ENCODE peak calls at places on chromosomes 6 and 20, in six cellular contexts. N, Y, J, W, M and A are unnamed samples.

GRCh38 chr6:32843321-32843978 is 397 bp downstream of the PSMB8 start:
- DNase-seq in M (peak; percentile 27), Y (peak; percentile 17), N (no peak), J (peak; percentile 20), W (no peak), A (peak; percentile 84)

GRCh38 chr20:34500823-34501222 is 15.4 kb upstream of the DYNLRB1 start:
- DNase-seq in N (no peak), J (no peak), W (no peak), M (no peak), Y (no peak), A (no peak)

GRCh38 chr6:37123957-37124729 is 45.8 kb upstream of the PIM1 start:
- DNase-seq in J (no peak), N (no peak), W (no peak), Y (no peak), M (no peak), A (no peak)

GRCh38 chr20:59568509-59569024 is 35.8 kb upstream of the PHACTR3 start:
- DNase-seq in M (no peak), J (no peak), Y (no peak), W (no peak), N (no peak), A (peak; percentile 70)

GRCh38 chr20:16241911-16242310 is 331.3 kb downstream of the KIF16B start:
- DNase-seq in J (no peak), M (no peak), N (no peak), Y (no peak), W (peak; percentile 68), A (no peak)

GRCh38 chr20:57514273-57514751 is 10.6 kb downstream of the CTCFL start:
- DNase-seq in N (peak; percentile 29), M (peak; percentile 45), J (peak; percentile 79), Y (peak; percentile 61), W (peak; percentile 88), A (no peak)

GRCh38 chr6:42334870-42335269 is 116.9 kb downstream of the TRERF1 start:
- DNase-seq in J (no peak), W (no peak), Y (no peak), N (no peak), M (no peak), A (no peak)

GRCh38 chr20:25341716-25342680 is 48.6 kb downstream of the ABHD12 start:
- DNase-seq in Y (no peak), W (peak; percentile 22), M (no peak), J (no peak), N (no peak), A (no peak)

GRCh38 chr20:53322651-53323050 is 271.0 kb downstream of the ZNF217 start:
- DNase-seq in M (no peak), N (no peak), W (no peak), Y (no peak), J (no peak), A (no peak)

GRCh38 chr6:136956590-136957573 is 34.8 kb downstream of the SLC35D3 start:
- DNase-seq in N (no peak), M (no peak), W (no peak), J (no peak), Y (no peak), A (no peak)

GRCh38 chr6:159085396-159085895 is 40.7 kb upstream of the TAGAP start:
- DNase-seq in N (no peak), Y (no peak), J (no peak), W (no peak), M (no peak), A (no peak)

GRCh38 chr6:158110986-158111385 is 57.1 kb downstream of the SERAC1 start:
- DNase-seq in J (no peak), Y (no peak), N (no peak), M (no peak), W (no peak), A (no peak)

GRCh38 chr20:2767768-2768631 is 32.4 kb downstream of the CPXM1 start:
- DNase-seq in M (no peak), W (peak; percentile 94), N (no peak), J (no peak), Y (no peak), A (no peak)

GRCh38 chr6:72955666-72956065 is 269.6 kb downstream of the KHDC1L start:
- DNase-seq in Y (no peak), M (no peak), W (no peak), N (no peak), J (no peak), A (no peak)

GRCh38 chr6:24935323-24935722 is 437 bp downstream of the RIPOR2 start:
- DNase-seq in N (no peak), Y (no peak), M (no peak), J (no peak), W (peak; percentile 19), A (no peak)

GRCh38 chr6:24932832-24933231 is 2.9 kb downstream of the RIPOR2 start:
- DNase-seq in J (no peak), W (no peak), N (no peak), M (no peak), Y (no peak), A (no peak)

GRCh38 chr6:24933266-24933665 is 2.5 kb downstream of the RIPOR2 start:
- DNase-seq in M (no peak), Y (no peak), W (no peak), N (no peak), J (no peak), A (no peak)

GRCh38 chr6:24935753-24936152 is at the start of gene RIPOR2:
- DNase-seq in Y (no peak), J (peak; percentile 47), W (no peak), M (no peak), N (peak; percentile 83), A (no peak)

DNA sequence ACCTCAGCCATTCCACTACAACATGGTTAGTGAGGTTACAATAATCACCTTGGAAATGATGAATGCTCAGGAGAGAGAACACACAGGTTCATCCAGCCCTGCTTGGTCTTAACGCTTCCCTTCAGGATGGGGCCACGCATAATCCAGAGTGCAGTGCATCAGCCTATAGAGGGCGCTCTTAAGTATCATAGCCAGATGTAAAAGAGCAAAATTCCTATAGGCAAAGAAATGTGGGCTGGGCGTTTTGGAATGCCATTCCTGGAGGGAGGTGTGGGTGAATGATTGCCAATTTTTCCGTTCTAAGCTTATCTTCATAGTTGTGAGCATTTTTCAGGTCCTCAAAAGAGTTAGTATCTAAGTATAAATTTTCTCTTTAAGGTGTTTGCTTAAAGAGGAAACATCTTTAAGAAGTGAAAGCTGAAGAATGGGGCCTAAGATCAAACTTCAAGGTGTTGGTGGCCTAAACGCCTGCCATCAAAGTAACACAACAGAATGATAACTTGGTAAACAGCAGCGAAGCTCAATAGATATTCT is 1.8 kb downstream of the RIPOR2 start:
- DNase-seq in N (peak; percentile 75), W (peak; percentile 53), M (no peak), J (peak; percentile 33), Y (no peak), A (no peak)
- H3K4me1 ChIP-seq in N (peaks cover 12% of the 10 kb centered on the region), W (peaks cover 16% of the 10 kb centered on the region), M (peaks cover 29% of the 10 kb centered on the region), J (peaks cover 10% of the 10 kb centered on the region), Y (peaks cover 10% of the 10 kb centered on the region), A (peaks cover 22% of the 10 kb centered on the region)

DNA sequence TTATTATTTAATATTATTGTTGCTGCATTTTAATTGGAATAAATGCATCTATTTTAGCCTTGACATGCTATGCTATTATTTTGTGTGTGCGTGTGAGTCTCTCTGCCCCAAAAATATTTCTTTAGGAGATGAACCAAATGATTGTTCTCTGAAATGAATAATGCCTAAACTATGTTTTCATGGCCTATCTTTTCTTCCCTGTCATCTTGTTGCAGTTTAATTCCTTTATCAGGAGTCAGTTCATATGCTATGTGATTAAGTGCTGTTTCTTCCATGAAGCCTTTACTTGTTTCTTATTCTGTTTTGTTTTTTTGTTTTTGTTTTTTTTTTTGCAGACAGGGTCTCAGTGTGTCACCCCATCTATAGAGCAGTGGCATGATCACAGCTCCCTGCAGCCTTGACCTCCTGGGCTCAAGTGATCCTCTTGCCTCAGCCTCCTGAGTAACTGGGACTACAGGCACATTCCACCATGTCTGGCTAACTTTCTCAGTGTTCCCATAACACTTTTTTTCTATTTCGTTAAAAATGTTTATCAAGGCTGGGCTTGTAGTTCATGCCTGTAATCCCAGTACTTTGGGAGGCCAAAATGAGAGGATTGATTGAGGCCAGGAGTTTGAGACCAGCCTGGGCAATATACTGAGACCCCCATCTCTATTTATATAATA is 25.7 kb downstream of the TPX2 start:
- DNase-seq in N (no peak), Y (no peak), M (no peak), J (no peak), W (no peak), A (no peak)
- TF ChIP-seq CTCF in N (no peak), Y (no peak), M (no peak), J (no peak), W (no peak), A (no peak)

DNA sequence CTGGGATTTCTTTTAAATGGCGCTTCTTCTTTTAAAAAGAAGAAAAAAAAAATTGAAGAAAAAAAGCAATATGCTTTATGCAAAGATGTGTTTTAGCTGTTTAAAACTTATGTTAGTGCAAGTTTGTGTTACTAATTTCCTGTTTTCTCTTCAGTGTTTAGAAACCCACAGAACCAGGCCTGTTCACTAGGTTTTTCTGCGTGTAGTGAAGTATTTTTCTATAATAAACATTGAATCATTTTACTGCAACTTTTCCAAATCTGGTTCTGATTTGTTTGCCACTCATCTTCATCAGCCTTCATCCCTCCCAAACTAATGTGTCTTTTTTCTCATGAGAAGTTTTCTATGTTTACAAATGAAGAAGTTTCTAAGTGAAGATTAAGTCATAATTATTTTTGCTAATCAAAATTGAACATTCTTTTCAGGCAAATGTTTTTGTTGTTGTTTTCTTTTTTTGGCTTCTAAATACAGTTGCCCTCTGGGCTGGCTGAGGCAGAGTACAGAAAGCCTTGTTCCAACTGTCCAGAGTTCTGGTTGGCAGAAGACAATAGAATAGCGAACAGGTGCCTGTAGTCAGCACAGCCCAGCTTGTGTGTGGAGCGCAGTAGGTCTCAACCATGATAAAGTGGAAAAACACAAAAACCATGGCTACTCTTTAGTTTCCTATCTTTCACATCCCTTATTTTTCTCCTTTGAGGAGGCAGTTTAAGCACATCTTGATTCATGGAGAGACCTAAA is 14.5 kb downstream of the ZNF76 start:
- DNase-seq in J (no peak), N (no peak), M (no peak), W (no peak), Y (no peak), A (no peak)
- H3K27ac ChIP-seq in J (no peak overlapping the region), N (no peak overlapping the region), M (peak overlapping the region; percentile 42), W (no peak overlapping the region), Y (no peak overlapping the region), A (no peak overlapping the region)

DNA sequence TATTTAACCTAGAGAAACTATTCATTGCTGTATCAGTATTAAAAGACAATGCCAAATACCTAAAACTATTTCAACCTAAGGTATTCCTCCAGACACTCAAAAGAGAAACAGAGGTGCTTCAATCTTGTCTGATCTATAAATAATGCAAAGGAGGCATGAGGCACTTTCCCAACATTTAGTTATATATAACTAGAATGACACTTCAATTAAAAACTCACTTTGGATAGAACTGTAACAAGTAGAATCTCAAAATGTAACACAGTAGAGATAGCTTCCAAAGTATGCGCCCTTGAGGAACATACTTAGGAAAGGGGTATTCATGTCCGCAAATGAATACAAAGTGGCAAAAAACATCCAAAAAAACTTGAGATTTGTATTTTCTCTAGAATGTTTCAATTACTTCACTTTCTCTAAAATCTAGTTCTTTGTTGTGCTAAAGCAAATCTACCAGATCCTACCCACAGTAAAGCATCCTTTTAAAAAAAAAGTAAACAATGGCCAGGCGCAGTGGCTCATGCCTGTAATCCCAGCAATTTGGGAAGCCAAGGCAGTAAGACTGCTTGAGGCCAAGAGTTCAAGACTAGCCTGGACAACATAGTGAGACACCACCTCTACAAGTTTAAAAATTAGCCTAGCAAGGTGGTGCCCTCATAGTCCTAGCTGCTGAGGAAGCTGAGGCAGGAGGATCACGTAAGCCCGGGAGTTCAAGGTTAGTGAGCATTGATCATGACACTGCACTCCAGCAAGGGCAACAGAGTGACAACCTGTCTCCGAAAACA is 10.3 kb downstream of the SYNCRIP start:
- DNase-seq in N (no peak), W (no peak), J (no peak), M (no peak), Y (no peak), A (no peak)
- H3K4me1 ChIP-seq in N (no peaks in the 10 kb centered on the region), W (no peaks in the 10 kb centered on the region), J (no peaks in the 10 kb centered on the region), M (peaks cover 47% of the 10 kb centered on the region), Y (peaks cover 10% of the 10 kb centered on the region), A (peaks cover 60% of the 10 kb centered on the region)